ENCODE peak calls at places on chromosomes 7 and 10, in ten cellular contexts. I, H, S, R, X, M, K, C, J and E are unnamed samples.

GRCh38 chr10:132607961-132608495 is 70.4 kb downstream of the INPP5A start:
- DNase-seq in I (no peak), H (no peak), S (no peak), R (no peak), X (peak; percentile 11), M (no peak), K (no peak), C (no peak), J (no peak), E (no peak)

GRCh38 chr7:114819629-114820362 is 102.1 kb upstream of the MDFIC start:
- DNase-seq in I (no peak), H (no peak), S (peak; percentile 98), R (peak; percentile 98), X (no peak), M (no peak), K (peak; percentile 93), C (no peak), J (no peak), E (peak; percentile 98)

GRCh38 chr10:71285180-71285545 is 33.9 kb upstream of the SLC29A3 start:
- DNase-seq in I (peak; percentile 67), H (peak; percentile 54), S (no peak), R (peak; percentile 29), X (peak; percentile 77), M (peak; percentile 90), K (no peak), C (peak; percentile 86), J (peak; percentile 76), E (peak; percentile 59)

GRCh38 chr10:100433253-100434240 is 29.3 kb upstream of the WNT8B start:
- DNase-seq in I (peak; percentile 94), H (peak; percentile 91), S (peak; percentile 82), R (peak; percentile 89), X (peak; percentile 98), M (peak; percentile 99), K (peak; percentile 92), C (peak; percentile 96), J (peak; percentile 91), E (peak; percentile 96)

GRCh38 chr10:6494934-6495592 is 85.0 kb downstream of the PRKCQ start:
- DNase-seq in I (no peak), H (no peak), S (no peak), R (no peak), X (no peak), M (no peak), K (no peak), C (no peak), J (no peak), E (no peak)

GRCh38 chr7:101534873-101535272 is 94.2 kb downstream of the MYL10 start:
- DNase-seq in I (no peak), H (no peak), S (no peak), R (no peak), X (no peak), M (no peak), K (no peak), C (no peak), J (no peak), E (no peak)

GRCh38 chr7:12802070-12802469 is 114.6 kb downstream of the ARL4A start:
- DNase-seq in I (no peak), H (peak; percentile 43), S (no peak), R (no peak), X (no peak), M (no peak), K (no peak), C (no peak), J (no peak), E (no peak)

GRCh38 chr10:89478085-89478738 is 57.2 kb downstream of the SLC16A12 start:
- DNase-seq in I (no peak), H (no peak), S (no peak), R (no peak), X (peak; percentile 21), M (peak; percentile 75), K (peak; percentile 66), C (peak; percentile 11), J (no peak), E (peak; percentile 99)

GRCh38 chr10:86411281-86411841 is 44.8 kb upstream of the GRID1 start:
- DNase-seq in I (no peak), H (no peak), S (peak; percentile 67), R (peak; percentile 86), X (no peak), M (no peak), K (peak; percentile 94), C (no peak), J (no peak), E (peak; percentile 91)

GRCh38 chr10:70578371-70578947 is 24.1 kb downstream of the PRF1 start:
- DNase-seq in I (no peak), H (no peak), S (no peak), R (peak; percentile 56), X (no peak), M (no peak), K (peak; percentile 86), C (no peak), J (no peak), E (peak; percentile 87)

GRCh38 chr10:62264702-62265436 is 3.8 kb downstream of the RTKN2 start:
- DNase-seq in I (no peak), H (no peak), S (peak; percentile 74), R (peak; percentile 92), X (no peak), M (peak; percentile 70), K (peak; percentile 86), C (peak; percentile 73), J (no peak), E (peak; percentile 96)

GRCh38 chr10:124710266-124710881 is 33.8 kb downstream of the FAM53B start:
- DNase-seq in I (no peak), H (peak; percentile 43), S (no peak), R (no peak), X (no peak), M (no peak), K (no peak), C (no peak), J (peak; percentile 51), E (no peak)

GRCh38 chr10:72784551-72785421 is 92.8 kb downstream of the MCU start:
- DNase-seq in I (peak; percentile 61), H (no peak), S (peak; percentile 93), R (peak; percentile 92), X (peak; percentile 28), M (peak; percentile 80), K (peak; percentile 76), C (peak; percentile 77), J (peak; percentile 62), E (peak; percentile 83)

GRCh38 chr10:5573968-5574641 is 49.3 kb downstream of the CALML3 start:
- DNase-seq in I (no peak), H (peak; percentile 33), S (no peak), R (peak; percentile 59), X (no peak), M (no peak), K (no peak), C (no peak), J (peak; percentile 57), E (peak; percentile 44)

GRCh38 chr7:77328669-77329068 is 87.5 kb downstream of the GSAP start:
- DNase-seq in I (no peak), H (no peak), S (no peak), R (peak; percentile 46), X (no peak), M (no peak), K (no peak), C (no peak), J (no peak), E (peak; percentile 49)

GRCh38 chr7:39272676-39273075 is 293.5 kb upstream of the YAE1 start:
- DNase-seq in I (no peak), H (no peak), S (no peak), R (no peak), X (no peak), M (no peak), K (no peak), C (no peak), J (no peak), E (no peak)

GRCh38 chr7:130941322-130942210 is 207.6 kb upstream of the KLF14 start:
- DNase-seq in I (no peak), H (peak; percentile 79), S (no peak), R (peak; percentile 84), X (no peak), M (no peak), K (peak; percentile 76), C (no peak), J (peak; percentile 94), E (peak; percentile 82)

GRCh38 chr7:149680316-149681025 is 92.9 kb downstream of the ZNF467 start:
- DNase-seq in I (no peak), H (no peak), S (no peak), R (peak; percentile 43), X (no peak), M (no peak), K (no peak), C (no peak), J (no peak), E (peak; percentile 18)

GRCh38 chr7:143892527-143893300 is 9.3 kb downstream of the TCAF1 start:
- DNase-seq in I (no peak), H (no peak), S (peak; percentile 38), R (peak; percentile 18), X (no peak), M (peak; percentile 61), K (peak; percentile 58), C (peak; percentile 66), J (no peak), E (peak; percentile 72)

GRCh38 chr7:520503-521161 is 986 bp upstream of the PDGFA start:
- DNase-seq in I (no peak), H (peak; percentile 68), S (no peak), R (no peak), X (peak; percentile 52), M (peak; percentile 81), K (no peak), C (peak; percentile 80), J (no peak), E (no peak)
- TF ChIP-seq CTCF in I (peak; percentile 3), H (no peak), S (no peak), R (no peak), X (no peak), M (no peak), K (peak; percentile 28), C (peak; percentile 33), J (no peak), E (peak; percentile 9)

GRCh38 chr10:81479316-81479715 is 395.7 kb upstream of the NRG3 start:
- DNase-seq in I (no peak), H (no peak), S (no peak), R (no peak), X (no peak), M (peak; percentile 63), K (no peak), C (peak; percentile 19), J (no peak), E (no peak)
- TF ChIP-seq CTCF in I (no peak), H (no peak), S (no peak), R (no peak), X (peak; percentile 30), M (peak; percentile 66), K (no peak), C (peak; percentile 45), J (no peak), E (no peak)

DNA sequence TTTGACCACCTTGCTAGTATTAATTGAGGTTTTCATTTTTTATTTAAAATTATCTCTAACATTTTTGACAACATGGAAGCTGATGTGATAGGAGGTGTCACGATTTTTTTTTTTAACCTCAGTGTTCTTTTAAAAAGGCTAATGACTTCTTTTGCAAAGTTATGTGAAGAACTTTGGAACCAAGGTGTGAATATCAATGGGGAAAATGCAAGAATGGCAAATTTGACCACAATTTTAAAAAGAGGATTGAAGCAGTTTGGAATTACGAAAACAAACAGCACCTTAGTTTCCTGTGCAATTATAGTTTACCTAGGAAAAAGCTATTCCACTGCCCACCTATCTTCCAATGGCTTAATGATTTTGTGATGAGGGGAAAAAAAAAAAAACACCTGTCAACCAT is 232.4 kb downstream of the VTI1A start:
- DNase-seq in I (no peak), H (no peak), S (no peak), R (no peak), X (no peak), M (no peak), K (no peak), C (no peak), J (no peak), E (no peak)
- TF ChIP-seq CTCF in I (no peak), H (no peak), S (no peak), R (no peak), X (no peak), M (no peak), K (no peak), C (no peak), J (no peak), E (no peak)

GRCh38 chr7:51451751-51452465 is 135.3 kb upstream of the COBL start:
- DNase-seq in I (no peak), H (no peak), S (no peak), R (no peak), X (peak; percentile 72), M (peak; percentile 93), K (no peak), C (peak; percentile 72), J (no peak), E (no peak)
- TF ChIP-seq CTCF in I (no peak), H (no peak), S (no peak), R (no peak), X (peak; percentile 35), M (peak; percentile 79), K (no peak), C (peak; percentile 48), J (no peak), E (no peak)